ENCODE peak calls at places on chromosomes 12 and 14, in four cellular contexts. Q is mammary epithelial cell, Y is stomach, G is fibroblast of pulmonary artery. S is an unnamed sample.

GRCh38 chr14:26522985-26523384 is 74.8 kb downstream of the NOVA1 start:
- DNase-seq in Q (no peak), Y (no peak), G (peak), S (peak)

GRCh38 chr14:47276931-47277330 is 398.5 kb downstream of the MDGA2 start:
- DNase-seq in Q (no peak), Y (no peak), G (no peak), S (no peak)

GRCh38 chr14:71408362-71409035 is 501.2 kb downstream of the PCNX1 start:
- DNase-seq in Q (no peak), Y (no peak), G (no peak), S (no peak)

GRCh38 chr14:94540031-94540794 is 21.0 kb upstream of the SERPINA4 start:
- DNase-seq in Q (no peak), Y (no peak), G (peak), S (peak)

GRCh38 chr14:52907949-52908348 is 42.9 kb downstream of the FERMT2 start:
- DNase-seq in Q (no peak), Y (no peak), G (no peak), S (no peak)

GRCh38 chr14:23028800-23029199 is 5.9 kb downstream of the PSMB5 start:
- DNase-seq in Q (no peak), Y (no peak), G (peak), S (no peak)

GRCh38 chr12:98922871-98923270 is 277.8 kb downstream of the APAF1 start:
- DNase-seq in Q (no peak), Y (no peak), G (no peak), S (no peak)

GRCh38 chr12:55619352-55620138 is 17.1 kb upstream of the OR10P1 start:
- DNase-seq in Q (peak), Y (no peak), G (peak), S (peak)

GRCh38 chr14:93041830-93042229 is 73.9 kb downstream of the ITPK1 start:
- DNase-seq in Q (no peak), Y (no peak), G (no peak), S (no peak)

GRCh38 chr14:21634840-21635239 is at the start of gene OR10G2:
- DNase-seq in Q (no peak), Y (no peak), G (no peak), S (no peak)

GRCh38 chr12:117671734-117672133 is 297.1 kb downstream of the KSR2 start:
- DNase-seq in Q (no peak), Y (no peak), G (no peak), S (peak)

GRCh38 chr12:117685115-117685926 is 283.5 kb downstream of the KSR2 start:
- DNase-seq in Q (no peak), Y (no peak), G (no peak), S (peak)

GRCh38 chr14:57087841-57088240 is 180.9 kb downstream of the EXOC5 start:
- DNase-seq in Q (no peak), Y (no peak), G (no peak), S (no peak)

GRCh38 chr14:64604001-64604400 is 54.2 kb downstream of the PPP1R36 start:
- DNase-seq in Q (no peak), Y (no peak), G (no peak), S (no peak)

GRCh38 chr12:45663452-45663851 is 66.1 kb upstream of the ARID2 start:
- DNase-seq in Q (no peak), Y (no peak), G (peak), S (no peak)

GRCh38 chr14:75430106-75430505 is 2.3 kb downstream of the JDP2 start:
- DNase-seq in Q (no peak), Y (no peak), G (peak), S (no peak)

GRCh38 chr14:104637546-104638003 is 33.0 kb upstream of the TMEM179 start:
- DNase-seq in Q (no peak), Y (no peak), G (no peak), S (no peak)

GRCh38 chr12:3195859-3196483 is 118.8 kb downstream of the TSPAN9 start:
- DNase-seq in Q (no peak), Y (no peak), G (no peak), S (no peak)

GRCh38 chr12:53726342-53726741 is 910 bp downstream of the CALCOCO1 start:
- DNase-seq in Q (peak), Y (no peak), G (no peak), S (no peak)

GRCh38 chr12:176321-177181 is 37.4 kb downstream of the SLC6A12 start:
- DNase-seq in Q (peak), Y (peak), G (peak), S (no peak)

GRCh38 chr12:46660276-46660675 is 165.5 kb downstream of the SLC38A4 start:
- DNase-seq in Q (no peak), Y (no peak), G (peak), S (peak)

GRCh38 chr12:117830471-117830870 is 138.3 kb downstream of the KSR2 start:
- DNase-seq in Q (peak), Y (no peak), G (no peak), S (no peak)

GRCh38 chr12:18382486-18382885 is 121.2 kb downstream of the PIK3C2G start:
- DNase-seq in Q (no peak), Y (no peak), G (peak), S (no peak)

GRCh38 chr12:80313184-80313583 is 130.9 kb upstream of the PTPRQ start:
- DNase-seq in Q (no peak), Y (no peak), G (no peak), S (no peak)

GRCh38 chr14:73833024-73833423 is 18.6 kb upstream of the PTGR2 start:
- DNase-seq in Q (no peak), Y (no peak), G (peak), S (peak)

GRCh38 chr12:86137936-86138335 is 118.3 kb downstream of the MGAT4C start:
- DNase-seq in Q (peak), Y (no peak), G (peak), S (peak)

GRCh38 chr12:26011099-26011498 is 52.6 kb downstream of the RASSF8 start:
- DNase-seq in Q (peak), Y (no peak), G (peak), S (peak)

GRCh38 chr12:57452937-57453509 is 2.1 kb upstream of the INHBE start:
- DNase-seq in Q (peak), Y (peak), G (peak), S (peak)

GRCh38 chr14:31229638-31230229 is 22.1 kb upstream of the HECTD1 start:
- DNase-seq in Q (peak), Y (peak), G (peak), S (peak)

GRCh38 chr12:86249856-86250255 is 6.3 kb downstream of the MGAT4C start:
- DNase-seq in Q (no peak), Y (no peak), G (peak), S (peak)

GRCh38 chr12:6230321-6231110 is 30.3 kb downstream of the CD9 start:
- DNase-seq in Q (peak), Y (peak), G (peak), S (peak)

GRCh38 chr14:20454359-20454644 is 310 bp downstream of the OSGEP start:
- DNase-seq in Q (no peak), Y (peak), G (no peak), S (no peak)

GRCh38 chr12:29580971-29581370 is 83.5 kb upstream of the OVCH1 start:
- DNase-seq in Q (no peak), Y (no peak), G (no peak), S (no peak)

GRCh38 chr12:65962921-65963883 is 138.9 kb downstream of the HMGA2 start:
- DNase-seq in Q (no peak), Y (no peak), G (no peak), S (peak)

GRCh38 chr12:102950950-102951490 is 6.5 kb upstream of the ASCL1 start:
- DNase-seq in Q (no peak), Y (no peak), G (no peak), S (no peak)

GRCh38 chr12:106585237-106585834 is 2.5 kb downstream of the RFX4 start:
- DNase-seq in Q (no peak), Y (no peak), G (no peak), S (no peak)
- H3K4me3 ChIP-seq in Q (no peak), Y (no peak), G (no peak), S (no peak)

DNA sequence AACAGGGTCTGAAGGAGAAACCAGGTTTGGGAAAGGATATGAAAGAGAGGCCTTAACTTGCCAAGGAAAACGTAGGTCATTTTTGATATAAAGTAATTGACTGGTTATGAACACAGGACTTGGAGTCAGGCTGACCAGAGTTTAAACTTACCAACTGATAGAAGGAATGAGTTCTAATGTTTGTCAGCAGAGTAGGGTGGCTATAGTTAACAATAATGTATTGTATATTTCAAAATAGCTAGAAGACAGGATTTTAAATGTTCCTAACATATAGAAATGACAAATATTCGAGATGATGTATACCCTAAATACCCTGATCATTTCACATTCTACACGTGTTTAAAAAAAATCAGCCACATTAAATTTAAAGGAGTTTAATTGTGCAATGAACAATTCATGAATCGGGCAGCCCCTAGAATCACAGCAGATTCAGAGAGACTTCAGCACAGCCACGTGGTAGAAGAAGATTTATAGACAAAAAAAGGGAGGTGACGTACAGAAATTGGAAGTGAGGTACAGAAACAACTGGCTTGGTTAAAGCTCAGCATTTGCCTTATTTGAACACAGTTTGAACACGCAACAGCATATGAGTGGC is 52.5 kb upstream of the PLEKHG7 start:
- DNase-seq in Q (no peak), Y (no peak), G (no peak), S (no peak)
- TF ChIP-seq CTCF in Q (no peak), Y (no peak), G (no peak), S (no peak)

DNA sequence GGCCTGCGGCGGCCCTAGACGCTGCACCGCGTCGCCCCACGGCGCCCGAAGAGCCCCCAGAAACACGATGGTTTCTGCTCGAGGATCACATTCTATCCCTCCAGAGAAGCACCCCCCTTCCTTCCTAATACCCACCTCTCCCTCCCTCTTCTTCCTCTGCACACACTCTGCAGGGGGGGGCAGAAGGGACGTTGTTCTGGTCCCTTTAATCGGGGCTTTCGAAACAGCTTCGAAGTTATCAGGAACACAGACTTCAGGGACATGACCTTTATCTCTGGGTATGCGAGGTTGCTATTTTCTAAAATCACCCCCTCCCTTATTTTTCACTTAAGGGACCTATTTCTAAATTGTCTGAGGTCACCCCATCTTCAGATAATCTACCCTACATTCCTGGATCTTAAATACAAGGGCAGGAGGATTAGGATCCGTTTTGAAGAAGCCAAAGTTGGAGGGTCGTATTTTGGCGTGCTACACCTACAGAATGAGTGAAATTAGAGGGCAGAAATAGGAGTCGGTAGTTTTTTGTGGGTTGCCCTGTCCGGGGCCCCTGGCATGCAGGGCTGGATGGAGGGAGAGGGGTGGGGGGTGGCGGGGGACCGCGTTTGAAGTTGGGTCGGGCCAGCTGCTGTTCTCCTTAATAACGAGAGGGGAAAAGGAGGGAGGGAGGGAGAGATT is 449 bp upstream of the CCND2 start:
- DNase-seq in Q (no peak), Y (no peak), G (no peak), S (no peak)
- H3K4me3 ChIP-seq in Q (peak), Y (peak), G (peak), S (no peak)

GRCh38 chr12:51126297-51126696 is 42.9 kb upstream of the CSRNP2 start:
- DNase-seq in Q (no peak), Y (no peak), G (no peak), S (no peak)
- TF ChIP-seq CTCF in Q (no peak), Y (no peak), G (no peak), S (no peak)

DNA sequence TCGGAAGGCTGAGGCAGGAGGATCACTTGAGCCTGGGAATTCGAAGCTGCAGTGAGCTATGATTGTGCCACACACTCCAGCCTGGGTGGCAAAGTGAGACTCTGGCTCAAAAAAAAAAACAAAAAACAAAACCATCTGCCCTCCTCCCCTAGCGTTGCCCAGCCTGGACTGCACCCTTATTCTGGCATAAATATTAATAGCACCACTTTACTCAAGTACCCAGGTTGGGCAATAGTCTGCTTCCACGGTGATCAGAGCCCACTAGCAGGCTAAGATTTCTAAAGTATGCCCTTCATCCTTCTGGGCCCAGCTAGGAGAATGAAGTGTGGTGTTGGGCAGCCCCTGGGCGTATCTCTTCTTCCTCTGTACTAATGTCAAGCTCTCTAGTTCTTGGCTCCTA is 33.3 kb downstream of the KCTD10 start:
- DNase-seq in Q (no peak), Y (no peak), G (no peak), S (no peak)
- H3K4me3 ChIP-seq in Q (no peak), Y (no peak), G (no peak), S (no peak)

GRCh38 chr14:43795600-43796228 is 711.4 kb downstream of the FSCB start:
- DNase-seq in Q (no peak), Y (no peak), G (peak), S (peak)
- TF ChIP-seq CTCF in Q (peak), Y (peak), G (peak), S (peak)

GRCh38 chr12:19444097-19444496 is 4.8 kb downstream of the AEBP2 start:
- DNase-seq in Q (no peak), Y (no peak), G (no peak), S (no peak)
- H3K4me3 ChIP-seq in Q (no peak), Y (no peak), G (no peak), S (no peak)

DNA sequence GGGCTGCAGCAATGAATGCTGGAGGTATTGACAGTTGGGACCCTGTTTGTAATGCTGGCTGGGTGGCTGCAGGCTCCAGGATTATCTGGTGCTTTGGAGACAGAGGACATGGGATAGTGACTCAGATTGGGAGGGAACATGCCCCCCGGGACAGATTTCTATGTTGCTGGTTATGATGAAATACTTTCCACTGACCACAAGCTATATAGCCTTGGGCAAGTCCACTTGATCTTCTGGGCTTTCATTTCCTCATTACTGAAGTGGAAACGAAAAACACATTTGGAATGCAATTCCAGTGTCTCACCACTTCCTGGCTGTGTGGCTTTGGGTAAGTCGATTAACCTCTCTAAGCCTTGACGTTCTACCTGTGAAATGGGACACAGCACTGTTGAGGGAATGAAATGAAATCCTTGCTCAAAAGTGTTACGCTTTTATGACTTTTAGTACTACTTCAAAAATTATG is 6.3 kb upstream of the TPCN1 start:
- DNase-seq in Q (peak), Y (no peak), G (peak), S (peak)
- TF ChIP-seq CTCF in Q (no peak), Y (no peak), G (no peak), S (no peak)

DNA sequence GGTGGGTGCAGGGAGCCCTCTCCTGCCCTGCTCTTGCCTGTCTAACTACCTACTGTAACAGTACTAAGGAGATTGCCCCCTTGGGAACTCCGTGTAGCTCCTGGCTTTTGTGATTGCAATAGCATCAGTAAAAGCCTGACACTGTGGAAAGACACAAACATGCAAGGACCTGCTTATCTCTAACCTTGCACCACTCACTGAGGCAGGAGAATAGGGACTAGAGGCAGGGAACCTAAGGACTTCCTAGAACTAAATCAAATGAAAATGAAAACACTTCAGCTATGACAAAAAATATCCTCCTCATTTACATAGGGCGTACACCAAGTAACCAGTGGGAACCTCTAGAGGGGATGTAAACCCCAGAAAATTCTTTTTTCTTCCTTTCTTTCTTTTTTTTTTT is 28.5 kb downstream of the TUBA1A start:
- DNase-seq in Q (no peak), Y (no peak), G (no peak), S (no peak)
- H3K4me3 ChIP-seq in Q (no peak), Y (no peak), G (no peak), S (no peak)

DNA sequence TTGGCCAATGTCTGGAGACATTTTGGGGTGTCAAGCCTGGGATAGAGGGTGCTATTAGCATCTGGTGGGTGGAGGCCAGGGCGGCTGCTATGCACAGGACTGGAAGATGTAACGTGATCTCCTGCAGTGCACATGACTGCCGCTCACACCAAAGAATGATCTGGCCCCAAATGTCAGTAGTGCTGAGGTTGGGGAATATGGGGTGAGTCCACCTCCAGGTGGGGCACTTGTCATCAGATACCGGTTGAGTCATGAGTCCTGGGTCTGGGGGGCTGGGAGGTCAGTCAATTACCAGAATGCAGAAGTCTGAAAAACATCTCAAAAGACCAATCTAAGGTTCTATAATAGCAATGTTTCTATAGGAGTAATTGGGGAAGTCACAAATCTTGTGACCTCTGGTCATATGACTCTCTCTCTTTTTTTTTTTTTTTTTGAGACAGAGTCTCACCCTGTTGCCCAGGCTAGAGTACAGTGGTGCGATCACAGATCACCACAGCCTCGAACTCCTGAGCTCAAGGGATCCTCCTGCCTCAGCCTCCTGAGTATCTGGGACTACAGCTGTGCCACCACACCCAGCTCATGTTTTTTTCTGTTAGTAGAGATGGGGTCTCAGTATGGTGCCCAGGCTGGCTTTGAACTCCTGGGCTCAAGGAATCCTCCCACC is 6.0 kb upstream of the SDSL start:
- DNase-seq in Q (no peak), Y (no peak), G (no peak), S (no peak)
- TF ChIP-seq CTCF in Q (no peak), Y (no peak), G (no peak), S (no peak)

S was measured in astrocyte of the spinal cord.